ENCODE peak calls at places on chromosomes 7 and 10, in ten cellular contexts. B is NCI-H187; A is AG10803; Y is T-helper 2 cell; N is posterior cingulate gyrus; P is RCC 7860; Z is activated CD8-positive, alpha-beta memory T cell treated with anti-CD3 and anti-CD28 coated beads for 24 hours; K is NCI-H2029; V is KBM-7; I is MCF 10A. O is an unnamed sample.

GRCh38 chr7:27128776-27129728 is 1.5 kb downstream of the HOXA4 start:
- DNase-seq in B (no peak), A (no peak), Y (no peak), N (no peak), P (peak), Z (no peak), K (no peak), V (no peak), I (no peak), O (no peak)

GRCh38 chr7:26857534-26858228 is 6.7 kb downstream of the SKAP2 start:
- DNase-seq in B (peak), A (peak), Y (no peak), N (no peak), P (peak), Z (no peak), K (no peak), V (peak), I (peak), O (peak)

GRCh38 chr10:12728569-12728968 is 272.9 kb downstream of the CCDC3 start:
- DNase-seq in B (no peak), A (peak), Y (no peak), N (no peak), P (no peak), Z (no peak), K (no peak), V (no peak), I (no peak), O (no peak)

GRCh38 chr7:5237286-5237685 is 45.5 kb upstream of the SLC29A4 start:
- DNase-seq in B (no peak), A (peak), Y (no peak), N (peak), P (no peak), Z (no peak), K (no peak), V (peak), I (no peak), O (peak)

GRCh38 chr7:3781607-3782006 is 480.6 kb downstream of the SDK1 start:
- DNase-seq in B (no peak), A (no peak), Y (no peak), N (no peak), P (no peak), Z (no peak), K (no peak), V (no peak), I (no peak), O (no peak)

GRCh38 chr7:106717997-106718871 is 57.3 kb upstream of the CCDC71L start:
- DNase-seq in B (no peak), A (peak), Y (no peak), N (no peak), P (peak), Z (peak), K (no peak), V (peak), I (peak), O (peak)

GRCh38 chr7:143279186-143280098 is 5.3 kb upstream of the TMEM139 start:
- DNase-seq in B (no peak), A (peak), Y (peak), N (no peak), P (no peak), Z (no peak), K (no peak), V (no peak), I (peak), O (peak)

GRCh38 chr10:133236411-133237240 is 1.0 kb upstream of the VENTX start:
- DNase-seq in B (no peak), A (no peak), Y (no peak), N (no peak), P (no peak), Z (no peak), K (no peak), V (no peak), I (no peak), O (no peak)

GRCh38 chr7:31079126-31079918 is 27.2 kb downstream of the ADCYAP1R1 start:
- DNase-seq in B (no peak), A (no peak), Y (no peak), N (peak), P (no peak), Z (no peak), K (no peak), V (no peak), I (no peak), O (no peak)

GRCh38 chr7:102988088-102988487 is 75.3 kb downstream of the LRRC17 start:
- DNase-seq in B (no peak), A (no peak), Y (no peak), N (no peak), P (no peak), Z (no peak), K (no peak), V (no peak), I (no peak), O (no peak)

GRCh38 chr7:22445140-22445722 is 54.8 kb downstream of the STEAP1B start:
- DNase-seq in B (peak), A (peak), Y (no peak), N (peak), P (no peak), Z (no peak), K (peak), V (no peak), I (peak), O (peak)

GRCh38 chr10:84701321-84701720 is 372.9 kb downstream of the CCSER2 start:
- DNase-seq in B (no peak), A (no peak), Y (no peak), N (no peak), P (no peak), Z (no peak), K (no peak), V (no peak), I (no peak), O (no peak)

GRCh38 chr7:42964849-42965805 is 33.0 kb downstream of the MRPL32 start:
- DNase-seq in B (no peak), A (peak), Y (no peak), N (no peak), P (no peak), Z (no peak), K (no peak), V (no peak), I (peak), O (peak)

GRCh38 chr10:60048146-60048545 is 141.8 kb upstream of the CCDC6 start:
- DNase-seq in B (no peak), A (peak), Y (no peak), N (no peak), P (no peak), Z (no peak), K (no peak), V (no peak), I (peak), O (peak)

GRCh38 chr7:117202511-117202910 is 120.3 kb downstream of the WNT2 start:
- DNase-seq in B (no peak), A (peak), Y (no peak), N (no peak), P (no peak), Z (no peak), K (no peak), V (no peak), I (peak), O (peak)

GRCh38 chr7:7077945-7078344 is 104.4 kb upstream of the C1GALT1 start:
- DNase-seq in B (no peak), A (no peak), Y (no peak), N (no peak), P (no peak), Z (no peak), K (no peak), V (no peak), I (no peak), O (no peak)

GRCh38 chr7:39172137-39172536 is 194.4 kb downstream of the POU6F2 start:
- DNase-seq in B (no peak), A (no peak), Y (no peak), N (no peak), P (no peak), Z (no peak), K (no peak), V (no peak), I (peak), O (peak)

GRCh38 chr10:34075269-34075926 is 739.7 kb downstream of the PARD3 start:
- DNase-seq in B (no peak), A (no peak), Y (no peak), N (no peak), P (no peak), Z (no peak), K (no peak), V (no peak), I (no peak), O (no peak)

GRCh38 chr7:15397921-15398560 is 163.8 kb downstream of the AGMO start:
- DNase-seq in B (no peak), A (peak), Y (no peak), N (no peak), P (no peak), Z (no peak), K (no peak), V (no peak), I (no peak), O (no peak)

GRCh38 chr7:124649397-124650029 is 116.1 kb downstream of the GPR37 start:
- DNase-seq in B (no peak), A (no peak), Y (no peak), N (no peak), P (no peak), Z (no peak), K (no peak), V (no peak), I (no peak), O (no peak)

GRCh38 chr10:117470733-117471132 is 71.8 kb upstream of the EMX2 start:
- DNase-seq in B (no peak), A (no peak), Y (no peak), N (no peak), P (no peak), Z (no peak), K (no peak), V (no peak), I (no peak), O (no peak)

GRCh38 chr10:49610015-49610734 is at the start of gene SLC18A3:
- DNase-seq in B (no peak), A (no peak), Y (no peak), N (no peak), P (no peak), Z (no peak), K (no peak), V (no peak), I (no peak), O (no peak)

GRCh38 chr10:47036771-47037170 is 125.5 kb downstream of the PTPN20 start:
- DNase-seq in B (no peak), A (no peak), Y (no peak), N (no peak), P (no peak), Z (no peak), K (no peak), V (no peak), I (no peak), O (no peak)

GRCh38 chr7:140829720-140830119 is 95.0 kb downstream of the BRAF start:
- DNase-seq in B (no peak), A (no peak), Y (no peak), N (no peak), P (no peak), Z (no peak), K (no peak), V (no peak), I (no peak), O (no peak)

GRCh38 chr7:18037609-18038008 is 10.0 kb upstream of the PRPS1L1 start:
- DNase-seq in B (no peak), A (no peak), Y (no peak), N (no peak), P (no peak), Z (no peak), K (no peak), V (no peak), I (no peak), O (no peak)

GRCh38 chr7:135253851-135254815 is 20.5 kb downstream of the STRA8 start:
- DNase-seq in B (peak), A (peak), Y (no peak), N (peak), P (peak), Z (no peak), K (no peak), V (peak), I (peak), O (peak)

GRCh38 chr7:66682350-66683093 is 53.8 kb downstream of the KCTD7 start:
- DNase-seq in B (no peak), A (peak), Y (no peak), N (no peak), P (peak), Z (no peak), K (no peak), V (no peak), I (peak), O (peak)

GRCh38 chr7:28761485-28761884 is 196.6 kb downstream of the TRIL start:
- DNase-seq in B (no peak), A (no peak), Y (no peak), N (no peak), P (no peak), Z (no peak), K (no peak), V (no peak), I (no peak), O (no peak)

GRCh38 chr7:151867912-151868804 is 8.8 kb downstream of the PRKAG2 start:
- DNase-seq in B (no peak), A (no peak), Y (no peak), N (peak), P (no peak), Z (no peak), K (peak), V (no peak), I (no peak), O (no peak)

GRCh38 chr10:27625452-27626345 is 119.9 kb downstream of the MKX start:
- DNase-seq in B (no peak), A (peak), Y (no peak), N (no peak), P (no peak), Z (no peak), K (no peak), V (no peak), I (no peak), O (no peak)

O was measured in mammary epithelial cell.